ENCODE peak calls at places on chromosomes 3 and 15, in six cellular contexts. P, X, A, B, U and K are unnamed samples.

GRCh38 chr15:71296032-71296686 is 180.9 kb downstream of the THSD4 start:
- DNase-seq in X (no peak), B (no peak), P (no peak), A (peak), U (no peak), K (peak)

GRCh38 chr15:52068004-52068403 is 44.6 kb downstream of the BCL2L10 start:
- DNase-seq in A (no peak), B (no peak), P (no peak), U (no peak), X (no peak), K (no peak)

GRCh38 chr3:169771651-169772529 is 1.3 kb upstream of the MYNN start:
- DNase-seq in B (peak), P (no peak), X (peak), U (peak), A (peak), K (peak)

GRCh38 chr3:15905041-15905440 is 107.3 kb upstream of the ANKRD28 start:
- DNase-seq in P (no peak), X (no peak), B (no peak), A (no peak), U (no peak), K (no peak)

GRCh38 chr3:72309626-72310025 is 524.7 kb upstream of the PROK2 start:
- DNase-seq in X (no peak), A (no peak), P (no peak), U (no peak), B (no peak), K (no peak)

GRCh38 chr3:74054566-74054965 is 429.8 kb upstream of the PDZRN3 start:
- DNase-seq in A (no peak), X (no peak), U (no peak), B (no peak), P (no peak), K (no peak)

GRCh38 chr3:15268033-15268631 is 62.1 kb downstream of the CAPN7 start:
- DNase-seq in A (peak), X (peak), P (peak), B (peak), U (peak), K (peak)

GRCh38 chr3:64898941-64899340 is 211.1 kb upstream of the ADAMTS9 start:
- DNase-seq in A (no peak), X (no peak), P (no peak), U (no peak), B (no peak), K (no peak)

GRCh38 chr15:60370804-60371700 is 26.7 kb downstream of the ANXA2 start:
- DNase-seq in U (peak), X (no peak), A (peak), B (no peak), P (no peak), K (peak)

GRCh38 chr3:43144811-43145490 is 39.1 kb upstream of the POMGNT2 start:
- DNase-seq in X (no peak), U (no peak), B (no peak), A (no peak), P (no peak), K (peak)

GRCh38 chr3:8500208-8500961 is 1.2 kb upstream of the LMCD1 start:
- DNase-seq in X (no peak), P (no peak), A (no peak), U (peak), B (no peak), K (peak)

GRCh38 chr3:71425491-71426071 is 157.9 kb downstream of the FOXP1 start:
- DNase-seq in B (no peak), U (no peak), X (no peak), P (no peak), A (no peak), K (no peak)

GRCh38 chr15:65612616-65612946 is 1.6 kb upstream of the INTS14 start:
- DNase-seq in P (no peak), A (no peak), U (no peak), B (no peak), X (no peak), K (no peak)

GRCh38 chr3:143222505-143222904 is 102.9 kb downstream of the CHST2 start:
- DNase-seq in X (no peak), U (no peak), A (no peak), P (no peak), B (peak), K (no peak)

GRCh38 chr3:52849656-52850055 is 14.8 kb upstream of the MUSTN1 start:
- DNase-seq in U (no peak), B (no peak), A (no peak), X (no peak), P (no peak), K (no peak)

GRCh38 chr3:52854013-52854412 is 19.2 kb upstream of the MUSTN1 start:
- DNase-seq in U (no peak), A (no peak), X (no peak), B (no peak), P (no peak), K (no peak)

GRCh38 chr3:52852419-52852818 is 17.6 kb upstream of the MUSTN1 start:
- DNase-seq in P (no peak), U (no peak), B (no peak), X (no peak), A (no peak), K (no peak)

GRCh38 chr3:52848617-52849016 is 13.8 kb upstream of the MUSTN1 start:
- DNase-seq in B (no peak), P (no peak), X (no peak), A (no peak), U (no peak), K (no peak)

DNA sequence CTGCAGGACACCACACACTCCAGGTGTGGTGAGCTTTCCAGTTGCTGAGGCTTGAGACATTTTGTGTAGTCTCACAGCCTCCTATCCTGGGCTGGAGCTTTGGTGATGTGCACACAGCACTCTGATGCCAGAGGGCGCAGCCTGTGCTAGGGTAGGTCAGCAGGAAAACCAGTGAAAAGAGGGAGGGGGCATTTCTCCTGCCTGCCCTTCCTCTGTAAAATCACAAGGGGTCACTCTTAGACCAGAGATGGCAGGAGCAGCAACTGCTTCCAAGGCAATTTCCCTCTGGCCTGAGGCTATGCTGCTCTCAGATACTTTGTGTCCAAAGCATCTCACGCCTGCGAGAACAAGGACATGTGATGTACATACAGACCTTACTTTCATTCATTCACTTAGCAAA is 16.5 kb upstream of the MUSTN1 start:
- DNase-seq in P (peak), A (peak), U (peak), B (peak), X (peak), K (peak)
- TF ChIP-seq JUN in P (no peak), A (no peak), U (no peak), B (no peak), X (no peak), K (no peak)

GRCh38 chr15:31326729-31327673 is at the start of gene KLF13:
- DNase-seq in B (peak), X (no peak), A (peak), P (no peak), U (no peak), K (no peak)

GRCh38 chr15:31328999-31329639 is 2.5 kb downstream of the KLF13 start:
- DNase-seq in B (peak), A (peak), X (peak), P (no peak), U (no peak), K (no peak)

GRCh38 chr15:31329640-31330010 is 3.0 kb downstream of the KLF13 start:
- DNase-seq in B (no peak), P (no peak), X (no peak), A (no peak), U (no peak), K (no peak)

GRCh38 chr15:31327674-31328424 is 1.2 kb downstream of the KLF13 start:
- DNase-seq in U (peak), P (no peak), X (no peak), A (peak), B (peak), K (peak)

GRCh38 chr15:31328425-31328998 is 1.9 kb downstream of the KLF13 start:
- DNase-seq in U (no peak), P (no peak), X (peak), A (peak), B (peak), K (no peak)
- TF ChIP-seq JUN in U (no peak), P (no peak), X (no peak), A (no peak), B (no peak), K (no peak)

DNA sequence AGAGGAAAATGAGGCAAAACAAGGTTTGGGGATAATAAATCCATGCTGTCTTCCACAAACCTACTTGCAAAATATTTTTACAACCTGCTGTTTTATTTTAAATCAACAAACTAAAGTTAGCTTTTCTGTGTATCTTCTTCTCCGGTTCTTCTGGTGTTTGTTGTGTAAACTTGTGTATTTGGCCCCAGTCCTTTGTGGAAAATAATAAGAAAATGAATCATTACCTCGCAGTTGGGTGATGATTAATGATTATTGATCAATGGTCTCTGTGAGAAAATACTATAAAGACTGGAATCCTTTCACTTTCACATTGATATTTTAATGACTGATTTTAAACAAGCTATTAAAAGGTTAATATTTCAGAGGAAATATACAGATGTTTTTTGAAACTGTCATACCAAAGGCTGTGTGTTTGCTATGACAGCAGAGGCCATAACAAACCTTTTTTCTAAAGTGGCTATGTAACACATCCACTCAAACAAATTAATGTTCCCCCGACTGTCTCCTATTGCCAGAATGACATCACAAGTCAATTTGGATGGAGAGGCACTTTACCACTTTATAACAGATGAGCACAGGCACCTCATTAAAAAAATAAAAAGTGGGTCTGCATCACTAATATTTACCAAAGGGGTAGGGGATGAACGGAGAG is 152.5 kb downstream of the MEX3B start:
- DNase-seq in B (no peak), X (no peak), U (no peak), A (no peak), P (no peak), K (no peak)
- TF ChIP-seq JUN in B (no peak), X (no peak), U (no peak), A (no peak), P (no peak), K (no peak)

GRCh38 chr15:45635191-45635638 is 386 bp downstream of the SQOR start:
- DNase-seq in B (no peak), A (peak), X (peak), U (peak), P (no peak), K (no peak)

GRCh38 chr15:45628136-45628535 is 6.7 kb upstream of the SQOR start:
- DNase-seq in B (no peak), A (no peak), X (no peak), P (no peak), U (no peak), K (no peak)

GRCh38 chr15:45631831-45632230 is 3.0 kb upstream of the SQOR start:
- DNase-seq in A (no peak), X (no peak), U (no peak), P (no peak), B (no peak), K (no peak)

GRCh38 chr15:45634442-45635190 is at the start of gene SQOR:
- DNase-seq in U (peak), X (peak), P (no peak), A (peak), B (peak), K (peak)

GRCh38 chr15:45630958-45631691 is 3.7 kb upstream of the SQOR start:
- DNase-seq in U (no peak), B (no peak), P (no peak), A (no peak), X (no peak), K (no peak)
- TF ChIP-seq JUN in U (no peak), B (no peak), P (no peak), A (no peak), X (no peak), K (no peak)

GRCh38 chr3:150736316-150736719 is 26.7 kb downstream of the SIAH2 start:
- DNase-seq in B (no peak), A (no peak), U (peak), P (peak), X (peak), K (no peak)

GRCh38 chr3:150736903-150737832 is 25.8 kb downstream of the SIAH2 start:
- DNase-seq in U (peak), P (no peak), X (no peak), B (no peak), A (no peak), K (no peak)

GRCh38 chr3:150739200-150739863 is 23.6 kb downstream of the SIAH2 start:
- DNase-seq in A (no peak), U (peak), B (no peak), P (no peak), X (no peak), K (no peak)

GRCh38 chr3:150738688-150739087 is 24.3 kb downstream of the SIAH2 start:
- DNase-seq in U (no peak), A (no peak), B (no peak), X (no peak), P (no peak), K (no peak)

GRCh38 chr3:150737874-150738679 is 24.9 kb downstream of the SIAH2 start:
- DNase-seq in P (no peak), B (peak), U (peak), A (no peak), X (no peak), K (no peak)
- TF ChIP-seq JUN in P (no peak), B (no peak), U (peak), A (no peak), X (no peak), K (no peak)

GRCh38 chr3:37170097-37170496 is 4.3 kb downstream of the LRRFIP2 start:
- DNase-seq in P (no peak), X (no peak), B (no peak), A (no peak), U (peak), K (no peak)
- TF ChIP-seq JUN in P (no peak), X (no peak), B (no peak), A (no peak), U (no peak), K (no peak)

GRCh38 chr15:82699726-82700125 is 9.9 kb downstream of the AP3B2 start:
- DNase-seq in A (no peak), X (peak), B (no peak), U (no peak), P (no peak), K (no peak)
- TF ChIP-seq JUN in A (no peak), X (no peak), B (no peak), U (no peak), P (no peak), K (no peak)